ENCODE peak calls at places on chromosomes 4 and X, in seven cellular contexts. O is amygdala; R is coronary artery; B is stimulated activated CD8-positive, alpha-beta memory T cell treated with anti-CD3 and anti-CD28 coated beads, Interleukin-4, amount 100 ng/mL, for 24 hours; W is NCI-H1092 treated with DMSO at 0.1 percent for 48 hours; J is activated CD4-positive, alpha-beta T cell treated with anti-CD3 and anti-CD28 coated beads for 1 hour; K is fibroblast of pulmonary artery. L is an unnamed sample.

GRCh38 chr4:2177443-2178093 is 64.4 kb downstream of the HAUS3 start:
- DNase-seq in J (no peak), R (no peak), W (no peak), O (no peak), B (no peak), K (peak; percentile 10), L (no peak)

GRCh38 chrX:9429767-9430166 is 35.1 kb upstream of the TBL1X start:
- DNase-seq in K (no peak), B (no peak), J (no peak), W (peak; percentile 74), R (no peak), O (no peak), L (no peak)

GRCh38 chrX:12974217-12974796 is 603 bp upstream of the TMSB4X start:
- DNase-seq in R (no peak), W (no peak), O (peak; percentile 23), J (peak; percentile 23), K (peak; percentile 67), B (no peak), L (peak; percentile 61)

GRCh38 chr4:76108467-76109181 is 34.1 kb downstream of the ART3 start:
- DNase-seq in W (no peak), R (no peak), O (no peak), K (peak; percentile 29), J (no peak), B (no peak), L (no peak)

GRCh38 chr4:147339116-147339515 is 141.8 kb upstream of the EDNRA start:
- DNase-seq in K (no peak), O (no peak), W (no peak), B (no peak), R (no peak), J (no peak), L (no peak)

GRCh38 chr4:6526696-6527095 is 48.3 kb upstream of the MAN2B2 start:
- DNase-seq in O (no peak), J (no peak), W (no peak), B (no peak), R (no peak), K (no peak), L (no peak)

GRCh38 chr4:183081116-183081469 is 18.0 kb upstream of the WWC2 start:
- DNase-seq in B (no peak), W (no peak), K (no peak), R (no peak), O (no peak), J (no peak), L (no peak)

GRCh38 chr4:128287159-128287870 is at the start of gene PGRMC2:
- DNase-seq in O (no peak), W (peak; percentile 46), R (peak; percentile 77), K (peak; percentile 35), B (peak; percentile 1), J (peak; percentile 10), L (no peak)

GRCh38 chr4:93776386-93777080 is 52.0 kb upstream of the ATOH1 start:
- DNase-seq in B (no peak), K (peak; percentile 57), O (no peak), W (no peak), R (no peak), J (no peak), L (no peak)

GRCh38 chrX:30023451-30023850 is 191.9 kb upstream of the MAGEB2 start:
- DNase-seq in K (peak; percentile 10), B (no peak), O (no peak), J (no peak), R (no peak), W (no peak), L (no peak)

GRCh38 chr4:12270546-12270945 is 841.9 kb upstream of the HS3ST1 start:
- DNase-seq in K (peak; percentile 69), R (no peak), O (no peak), B (no peak), J (no peak), W (no peak), L (no peak)

GRCh38 chr4:163092093-163092492 is 74.6 kb downstream of the NAF1 start:
- DNase-seq in R (no peak), K (no peak), O (no peak), W (no peak), J (no peak), B (no peak), L (no peak)

GRCh38 chr4:88630756-88631155 is 38.5 kb downstream of the HERC3 start:
- DNase-seq in B (no peak), K (peak; percentile 72), R (no peak), W (no peak), O (no peak), J (no peak), L (no peak)

GRCh38 chrX:133749370-133749769 is 236.0 kb downstream of the GPC3 start:
- DNase-seq in O (no peak), J (no peak), K (no peak), W (no peak), R (no peak), B (no peak), L (no peak)

GRCh38 chr4:101169044-101170014 is 178.0 kb downstream of the PPP3CA start:
- DNase-seq in K (peak; percentile 81), R (no peak), B (peak; percentile 29), J (peak; percentile 9), W (peak; percentile 80), O (peak; percentile 53), L (peak; percentile 33)

GRCh38 chr4:86271057-86271456 is 88.8 kb downstream of the MAPK10 start:
- DNase-seq in W (no peak), R (no peak), J (no peak), B (no peak), O (no peak), K (no peak), L (no peak)

GRCh38 chrX:47595701-47596655 is 13.7 kb downstream of the TIMP1 start:
- DNase-seq in W (peak; percentile 9), J (no peak), B (no peak), R (peak; percentile 50), K (peak; percentile 94), O (no peak), L (no peak)

GRCh38 chr4:128827280-128827679 is 17.8 kb downstream of the JADE1 start:
- DNase-seq in B (no peak), R (no peak), J (no peak), O (no peak), W (no peak), K (no peak), L (no peak)

GRCh38 chr4:40316333-40316781 is 18.8 kb upstream of the CHRNA9 start:
- DNase-seq in K (peak; percentile 97), O (no peak), J (no peak), R (no peak), B (no peak), W (no peak), L (no peak)

GRCh38 chr4:183852910-183853555 is 52.1 kb upstream of the STOX2 start:
- DNase-seq in B (no peak), K (no peak), O (no peak), R (no peak), W (no peak), J (no peak), L (no peak)

GRCh38 chr4:80128941-80129340 is 55.9 kb upstream of the ANTXR2 start:
- DNase-seq in K (no peak), R (no peak), W (no peak), B (no peak), J (no peak), O (no peak), L (no peak)

GRCh38 chr4:7620814-7621176 is 186.1 kb upstream of the PSAPL1 start:
- DNase-seq in B (no peak), J (no peak), O (no peak), W (no peak), R (no peak), K (no peak), L (no peak)

GRCh38 chr4:77127837-77128621 is 29.0 kb upstream of the CCNG2 start:
- DNase-seq in J (no peak), W (peak; percentile 26), O (no peak), B (no peak), R (no peak), K (no peak), L (no peak)

GRCh38 chr4:155666701-155667537 is at the start of gene GUCY1A1:
- DNase-seq in J (peak; percentile 7), K (peak; percentile 7), R (peak; percentile 85), W (no peak), B (peak; percentile 0), O (peak; percentile 23), L (no peak)

GRCh38 chr4:168336837-168337549 is 18.4 kb upstream of the DDX60 start:
- DNase-seq in B (no peak), W (no peak), J (no peak), R (no peak), O (no peak), K (no peak), L (no peak)

GRCh38 chrX:24485976-24486680 is 21.0 kb downstream of the PDK3 start:
- DNase-seq in W (no peak), J (no peak), R (no peak), K (no peak), B (no peak), O (no peak), L (no peak)

GRCh38 chr4:1154126-1154522 is 18.3 kb downstream of the SPON2 start:
- DNase-seq in B (no peak), W (no peak), J (no peak), K (no peak), O (no peak), R (no peak), L (no peak)

GRCh38 chrX:154452823-154453222 is 5.3 kb upstream of the PLXNA3 start:
- DNase-seq in K (no peak), O (peak; percentile 9), B (no peak), W (no peak), R (no peak), J (no peak), L (no peak)

GRCh38 chr4:42843694-42844093 is 48.8 kb upstream of the GRXCR1 start:
- DNase-seq in W (no peak), K (no peak), O (no peak), B (no peak), J (no peak), R (no peak), L (no peak)

GRCh38 chr4:137768881-137769280 is 236.6 kb upstream of the PCDH18 start:
- DNase-seq in B (no peak), K (peak; percentile 26), J (no peak), O (no peak), R (no peak), W (no peak), L (no peak)

GRCh38 chr4:6320663-6321062 is 51.0 kb downstream of the WFS1 start:
- DNase-seq in B (no peak), W (no peak), O (no peak), J (no peak), K (no peak), R (no peak), L (no peak)